ENCODE peak calls at places on chromosome 6, in ten cellular contexts. T is cardiac muscle cell; E is psoas muscle; X is aorta; D is right lobe of liver; I is testis; S is naive thymus-derived CD8-positive, alpha-beta T cell; B is memory B cell; W is ecto neural progenitor cell; U is esophagus squamous epithelium. J is an unnamed sample.

GRCh38 chr6:41527721-41528408 is 18.3 kb upstream of the FOXP4 start:
- DNase-seq in X (no peak), S (no peak), D (no peak), U (no peak), B (no peak), I (peak; percentile 44), E (no peak), T (no peak), W (peak; percentile 71), J (no peak)

GRCh38 chr6:40334496-40334895 is 252.7 kb downstream of the LRFN2 start:
- DNase-seq in S (no peak), U (no peak), B (no peak), D (no peak), E (no peak), I (no peak), T (peak; percentile 24), X (no peak), W (no peak), J (no peak)

GRCh38 chr6:82111818-82112217 is 135.7 kb downstream of the IBTK start:
- DNase-seq in E (no peak), I (no peak), B (no peak), X (no peak), T (no peak), W (no peak), D (no peak), U (no peak), S (no peak), J (no peak)

GRCh38 chr6:73803562-73804221 is 107.7 kb downstream of the CD109 start:
- DNase-seq in W (peak; percentile 63), B (no peak), E (no peak), U (no peak), T (peak; percentile 51), I (peak; percentile 72), S (no peak), X (no peak), D (no peak), J (peak; percentile 87)

GRCh38 chr6:33746651-33747100 is at the start of gene IP6K3:
- DNase-seq in D (peak; percentile 79), T (peak; percentile 61), E (peak; percentile 85), B (no peak), I (no peak), W (peak; percentile 70), X (no peak), S (no peak), U (no peak), J (no peak)

GRCh38 chr6:45590751-45591184 is 213.0 kb upstream of the SUPT3H start:
- DNase-seq in T (no peak), X (no peak), B (no peak), D (no peak), I (peak; percentile 51), U (no peak), W (no peak), E (no peak), S (no peak), J (no peak)

GRCh38 chr6:44257007-44257752 is at the start of gene SLC35B2:
- DNase-seq in T (peak; percentile 83), B (peak; percentile 74), D (peak; percentile 82), E (peak; percentile 72), W (peak; percentile 90), X (peak; percentile 76), U (no peak), I (peak; percentile 84), S (peak; percentile 74), J (no peak)

GRCh38 chr6:27873101-27874030 is 38.8 kb downstream of the OR2B2 start:
- DNase-seq in X (peak; percentile 81), D (peak; percentile 74), W (peak; percentile 75), T (peak; percentile 40), E (peak; percentile 21), U (no peak), S (peak; percentile 67), I (peak; percentile 58), B (peak; percentile 53), J (peak; percentile 20)

GRCh38 chr6:57262901-57263694 is 41.0 kb upstream of the RAB23 start:
- DNase-seq in S (no peak), U (no peak), T (no peak), W (no peak), B (no peak), I (no peak), X (no peak), E (peak; percentile 35), D (no peak), J (no peak)

GRCh38 chr6:80182291-80182690 is 75.8 kb downstream of the BCKDHB start:
- DNase-seq in B (no peak), U (no peak), X (no peak), E (no peak), D (no peak), S (no peak), W (no peak), T (no peak), I (no peak), J (no peak)

GRCh38 chr6:80520195-80520594 is 413.7 kb downstream of the BCKDHB start:
- DNase-seq in S (no peak), X (no peak), T (no peak), I (no peak), D (no peak), U (no peak), B (no peak), W (no peak), E (no peak), J (no peak)

GRCh38 chr6:112202639-112203341 is 51.6 kb downstream of the LAMA4 start:
- DNase-seq in W (no peak), I (no peak), D (no peak), X (no peak), E (no peak), S (no peak), B (no peak), T (no peak), U (no peak), J (no peak)

GRCh38 chr6:19337103-19337502 is 500.1 kb upstream of the ID4 start:
- DNase-seq in I (no peak), W (no peak), U (no peak), D (no peak), X (no peak), T (no peak), E (no peak), S (no peak), B (no peak), J (no peak)

GRCh38 chr6:29647927-29648642 is 8.8 kb upstream of the MOG start:
- DNase-seq in W (no peak), E (no peak), D (no peak), X (no peak), B (no peak), S (no peak), T (peak; percentile 56), I (no peak), U (no peak), J (no peak)

GRCh38 chr6:170152111-170152926 is 138.6 kb downstream of the DLL1 start:
- DNase-seq in U (no peak), W (peak; percentile 73), T (no peak), E (peak; percentile 55), I (no peak), B (no peak), D (peak; percentile 62), S (peak; percentile 26), X (peak; percentile 83), J (peak; percentile 6)

GRCh38 chr6:155201461-155202226 is 62.2 kb upstream of the CLDN20 start:
- DNase-seq in I (no peak), B (no peak), E (no peak), X (no peak), S (no peak), U (no peak), T (no peak), D (no peak), W (no peak), J (no peak)

GRCh38 chr6:12039540-12040459 is 27.7 kb downstream of the HIVEP1 start:
- DNase-seq in E (no peak), W (no peak), I (no peak), B (no peak), X (no peak), T (no peak), D (no peak), U (no peak), S (no peak), J (no peak)

GRCh38 chr6:235763-236360 is 56.4 kb upstream of the DUSP22 start:
- DNase-seq in X (no peak), E (no peak), S (peak; percentile 61), W (no peak), U (no peak), D (no peak), B (no peak), T (no peak), I (no peak), J (no peak)

GRCh38 chr6:126077810-126078791 is 91.8 kb downstream of the TRMT11 start:
- DNase-seq in E (peak; percentile 47), B (no peak), T (no peak), S (no peak), I (no peak), X (no peak), D (no peak), W (no peak), U (no peak), J (no peak)

GRCh38 chr6:17865798-17866725 is 121.4 kb downstream of the KIF13A start:
- DNase-seq in E (peak; percentile 80), S (no peak), B (no peak), X (peak; percentile 91), I (no peak), D (no peak), T (no peak), U (no peak), W (no peak), J (peak; percentile 90)

GRCh38 chr6:92962846-92963245 is 456.5 kb downstream of the EPHA7 start:
- DNase-seq in D (no peak), X (no peak), E (no peak), S (no peak), W (no peak), U (no peak), T (no peak), I (no peak), B (no peak), J (no peak)

GRCh38 chr6:152233547-152234320 is 403.4 kb downstream of the SYNE1 start:
- DNase-seq in E (no peak), X (no peak), D (no peak), S (peak; percentile 60), T (no peak), I (no peak), U (no peak), B (no peak), W (no peak), J (no peak)

GRCh38 chr6:96809119-96809518 is 28.2 kb downstream of the GPR63 start:
- DNase-seq in T (no peak), D (no peak), S (no peak), W (no peak), U (no peak), I (no peak), X (no peak), E (no peak), B (no peak), J (no peak)